ENCODE peak calls at places on chromosome 20, in four cellular contexts. One of them, this sample, is unnamed.

GRCh38 chr20:39861381-39861780 is 827.7 kb downstream of the MAFB start:
- DNase-seq in IMR-90: no peak
- DNase-seq in K562: no peak
- DNase-seq in GM12878: no peak
- DNase-seq in this sample: no peak

GRCh38 chr20:61640171-61640570 is 388.1 kb downstream of the CDH4 start:
- DNase-seq in IMR-90: peak
- DNase-seq in K562: no peak
- DNase-seq in GM12878: no peak
- DNase-seq in this sample: no peak

GRCh38 chr20:2261105-2261504 is 34.7 kb upstream of the TGM3 start:
- DNase-seq in IMR-90: no peak
- DNase-seq in K562: no peak
- DNase-seq in GM12878: no peak
- DNase-seq in this sample: peak

GRCh38 chr20:1465470-1466210 is 1.0 kb downstream of the NSFL1C start:
- DNase-seq in IMR-90: peak
- DNase-seq in K562: no peak
- DNase-seq in GM12878: no peak
- DNase-seq in this sample: no peak

GRCh38 chr20:44186674-44187053 is 324 bp downstream of the JPH2 start:
- DNase-seq in IMR-90: no peak
- DNase-seq in K562: no peak
- DNase-seq in GM12878: no peak
- DNase-seq in this sample: no peak

GRCh38 chr20:37994512-37994911 is 38.7 kb downstream of the TTI1 start:
- DNase-seq in IMR-90: peak
- DNase-seq in K562: no peak
- DNase-seq in GM12878: no peak
- DNase-seq in this sample: peak

GRCh38 chr20:43915209-43916072 is 789 bp downstream of the TOX2 start:
- DNase-seq in IMR-90: peak
- DNase-seq in K562: no peak
- DNase-seq in GM12878: no peak
- DNase-seq in this sample: no peak

GRCh38 chr20:32179934-32180333 is 27.6 kb downstream of the PLAGL2 start:
- DNase-seq in IMR-90: no peak
- DNase-seq in K562: no peak
- DNase-seq in GM12878: no peak
- DNase-seq in this sample: no peak

GRCh38 chr20:21101453-21102251 is 4.5 kb downstream of the LINC00237 start:
- DNase-seq in IMR-90: no peak
- DNase-seq in K562: no peak
- DNase-seq in GM12878: no peak
- DNase-seq in this sample: no peak

GRCh38 chr20:47356526-47357295 is at the start of gene ZMYND8:
- DNase-seq in IMR-90: peak
- DNase-seq in K562: peak
- DNase-seq in GM12878: peak
- DNase-seq in this sample: peak

GRCh38 chr20:47354710-47355488 is 1.6 kb downstream of the ZMYND8 start:
- DNase-seq in IMR-90: peak
- DNase-seq in K562: no peak
- DNase-seq in GM12878: no peak
- DNase-seq in this sample: peak

GRCh38 chr20:47356220-47356525 is 326 bp downstream of the ZMYND8 start:
- DNase-seq in IMR-90: no peak
- DNase-seq in K562: no peak
- DNase-seq in GM12878: no peak
- DNase-seq in this sample: no peak

GRCh38 chr20:47354388-47354709 is 2.1 kb downstream of the ZMYND8 start:
- DNase-seq in IMR-90: no peak
- DNase-seq in K562: no peak
- DNase-seq in GM12878: no peak
- DNase-seq in this sample: no peak

DNA sequence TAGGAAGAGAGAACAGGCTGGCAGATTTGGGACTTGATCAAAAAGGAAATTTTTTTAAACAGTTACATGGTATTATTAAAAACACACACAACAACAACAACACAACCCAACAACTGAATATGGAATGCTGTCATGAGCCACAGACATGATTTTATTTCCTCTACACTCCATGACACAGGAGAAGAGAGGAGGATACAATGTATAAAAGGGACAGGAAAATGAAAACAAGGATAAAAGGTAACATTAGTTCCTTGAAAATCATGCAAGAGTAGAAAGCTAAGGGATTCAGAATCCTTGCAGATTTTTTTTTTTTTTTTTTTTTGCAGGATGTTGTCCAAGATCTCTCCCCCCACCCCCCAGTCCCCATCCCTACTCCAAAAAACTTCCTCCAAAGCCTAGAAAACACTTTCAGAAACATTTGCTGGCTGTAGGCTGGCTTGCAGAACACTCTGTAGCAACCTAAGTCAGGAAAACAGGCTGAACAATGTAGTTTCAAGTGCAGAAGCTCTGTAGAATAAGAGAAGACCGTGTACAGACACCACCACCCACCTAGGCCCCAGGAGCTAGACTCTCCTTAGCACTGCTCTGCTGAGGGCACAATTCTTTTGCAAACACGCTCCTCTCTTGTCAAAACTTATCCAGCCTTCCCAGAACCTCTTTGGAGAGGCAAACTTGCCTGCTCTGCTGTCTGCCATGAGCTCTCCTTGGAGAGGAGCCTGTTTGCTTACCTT is 845 bp downstream of the ZMYND8 start:
- DNase-seq in IMR-90: no peak
- DNase-seq in K562: no peak
- DNase-seq in GM12878: no peak
- DNase-seq in this sample: no peak
- H3K4me2 ChIP-seq in IMR-90: peak
- H3K4me2 ChIP-seq in K562: peak
- H3K4me2 ChIP-seq in GM12878: peak
- H3K4me2 ChIP-seq in this sample: peak

GRCh38 chr20:57748601-57749130 is 38.9 kb upstream of the PMEPA1 start:
- DNase-seq in IMR-90: peak
- DNase-seq in K562: no peak
- DNase-seq in GM12878: peak
- DNase-seq in this sample: peak
- TF ChIP-seq ELK1 in IMR-90: no peak
- TF ChIP-seq ELK1 in K562: no peak
- TF ChIP-seq ELK1 in GM12878: no peak
- TF ChIP-seq ELK1 in this sample: no peak

DNA sequence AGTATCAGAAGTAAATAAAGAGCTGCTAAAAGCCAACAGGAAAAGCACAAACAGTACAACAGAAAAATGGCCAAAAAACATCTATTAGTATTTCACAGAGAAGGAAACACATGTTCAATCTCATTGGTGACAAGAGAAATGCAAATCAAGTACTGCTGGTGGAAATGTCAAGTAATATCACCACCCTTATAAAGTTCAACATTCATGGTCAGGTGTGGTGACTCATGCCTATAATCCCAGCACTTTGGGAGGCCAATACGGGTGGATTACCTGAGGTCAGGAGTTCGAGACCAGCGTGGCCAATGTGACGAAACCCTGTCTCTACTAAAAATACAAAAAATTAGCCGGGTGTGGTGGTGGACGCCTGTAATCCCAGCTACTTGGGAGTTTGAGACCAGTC is 42.8 kb downstream of the ESF1 start:
- DNase-seq in IMR-90: no peak
- DNase-seq in K562: no peak
- DNase-seq in GM12878: no peak
- DNase-seq in this sample: no peak
- TF ChIP-seq RFX5 in IMR-90: no peak
- TF ChIP-seq RFX5 in K562: no peak
- TF ChIP-seq RFX5 in GM12878: no peak
- TF ChIP-seq RFX5 in this sample: no peak

GRCh38 chr20:51106011-51106410 is 83.1 kb upstream of the KCNG1 start:
- DNase-seq in IMR-90: no peak
- DNase-seq in K562: no peak
- DNase-seq in GM12878: no peak
- DNase-seq in this sample: no peak
- H3K4me2 ChIP-seq in IMR-90: no peak
- H3K4me2 ChIP-seq in K562: no peak
- H3K4me2 ChIP-seq in GM12878: no peak
- H3K4me2 ChIP-seq in this sample: no peak

GRCh38 chr20:24468401-24469115 is 871 bp upstream of the SYNDIG1 start:
- DNase-seq in IMR-90: no peak
- DNase-seq in K562: no peak
- DNase-seq in GM12878: no peak
- DNase-seq in this sample: no peak

GRCh38 chr20:24470782-24471582 is 1.6 kb downstream of the SYNDIG1 start:
- DNase-seq in IMR-90: no peak
- DNase-seq in K562: no peak
- DNase-seq in GM12878: no peak
- DNase-seq in this sample: peak

GRCh38 chr20:24472426-24472825 is 3.0 kb downstream of the SYNDIG1 start:
- DNase-seq in IMR-90: no peak
- DNase-seq in K562: no peak
- DNase-seq in GM12878: no peak
- DNase-seq in this sample: no peak

GRCh38 chr20:24470031-24470781 is 777 bp downstream of the SYNDIG1 start:
- DNase-seq in IMR-90: no peak
- DNase-seq in K562: no peak
- DNase-seq in GM12878: no peak
- DNase-seq in this sample: peak

DNA sequence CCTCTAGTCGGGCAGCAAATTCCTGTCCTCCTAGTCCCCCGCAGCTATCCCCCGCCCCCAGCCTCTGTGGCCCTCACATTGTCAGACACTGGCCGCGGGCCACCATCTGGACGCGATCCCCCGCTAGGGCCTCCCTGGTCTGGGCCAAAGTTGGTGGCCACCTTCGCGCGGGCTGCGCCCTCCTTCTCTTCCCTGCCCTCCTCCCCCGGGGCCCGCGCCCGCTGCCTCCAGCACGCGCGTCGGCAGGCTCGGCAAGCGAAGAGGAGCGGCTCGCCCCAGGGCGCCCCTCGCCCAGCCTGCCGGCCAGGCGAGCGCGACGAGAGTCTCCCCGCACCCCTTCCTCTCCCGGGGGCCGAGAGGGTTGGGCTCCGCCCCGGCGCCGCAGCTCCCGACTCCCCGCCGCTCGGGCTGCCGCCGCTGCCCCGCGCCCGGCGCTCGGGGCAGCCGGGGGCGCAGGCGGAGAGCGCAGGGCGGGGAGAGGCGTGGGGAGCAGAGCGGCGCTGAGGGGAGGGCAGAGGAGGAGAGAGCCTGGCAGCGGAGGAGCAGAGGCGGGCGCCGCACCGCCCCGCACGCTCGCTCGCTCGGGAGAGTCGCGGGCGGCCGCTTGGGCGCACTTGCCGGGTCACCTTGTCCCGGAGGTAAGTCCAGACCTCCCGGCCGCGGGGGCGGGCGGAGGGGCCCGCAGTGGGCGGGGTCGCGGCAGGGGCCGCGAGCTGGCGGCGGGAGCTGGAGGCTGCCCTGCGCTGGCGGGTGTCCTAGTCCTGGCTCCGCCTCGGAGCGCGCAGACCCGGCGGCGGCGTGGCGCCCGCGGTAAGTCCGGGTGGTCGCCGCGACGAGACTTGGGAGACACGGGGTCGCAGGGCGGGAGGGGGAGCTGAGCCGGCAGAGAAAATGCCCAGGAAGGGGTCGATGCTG is at the start of gene SYNDIG1:
- DNase-seq in IMR-90: no peak
- DNase-seq in K562: no peak
- DNase-seq in GM12878: no peak
- DNase-seq in this sample: peak
- TF ChIP-seq ELK1 in IMR-90: no peak
- TF ChIP-seq ELK1 in K562: no peak
- TF ChIP-seq ELK1 in GM12878: no peak
- TF ChIP-seq ELK1 in this sample: no peak

GRCh38 chr20:50292324-50293243 is 102.0 kb downstream of the CEBPB start:
- DNase-seq in IMR-90: peak
- DNase-seq in K562: peak
- DNase-seq in GM12878: no peak
- DNase-seq in this sample: peak
- TF ChIP-seq RFX5 in IMR-90: no peak
- TF ChIP-seq RFX5 in K562: no peak
- TF ChIP-seq RFX5 in GM12878: no peak
- TF ChIP-seq RFX5 in this sample: no peak

This sample was measured in A549.